ENCODE peak calls at places on chromosomes 2 and 18, in five cellular contexts. R is SK-N-SH, H is pons, F is esophagus squamous epithelium, U is NCI-H1436. Y is an unnamed sample.

GRCh38 chr2:11155326-11156059 is at the start of gene SLC66A3:
- DNase-seq in R (no peak), U (peak), F (no peak), H (no peak), Y (no peak)

GRCh38 chr2:148643421-148643820 is 1.1 kb upstream of the EPC2 start:
- DNase-seq in H (no peak), R (no peak), U (no peak), F (no peak), Y (no peak)

GRCh38 chr2:173240083-173240482 is 114.6 kb upstream of the CDCA7 start:
- DNase-seq in U (no peak), H (no peak), F (no peak), R (no peak), Y (no peak)

GRCh38 chr2:174776223-174776622 is 12.0 kb upstream of the CHRNA1 start:
- DNase-seq in R (no peak), U (no peak), F (no peak), H (no peak), Y (no peak)

GRCh38 chr2:47652041-47652713 is 130.8 kb upstream of the MSH6 start:
- DNase-seq in U (no peak), H (no peak), R (no peak), F (no peak), Y (no peak)

GRCh38 chr2:123077101-123077500 is 948.0 kb upstream of the CNTNAP5 start:
- DNase-seq in U (no peak), R (no peak), H (no peak), F (no peak), Y (no peak)

GRCh38 chr2:64477037-64477436 is 23.1 kb downstream of the LGALSL start:
- DNase-seq in R (no peak), H (no peak), U (no peak), F (no peak), Y (no peak)

GRCh38 chr2:120398051-120398960 is 52.4 kb downstream of the INHBB start:
- DNase-seq in H (no peak), F (no peak), R (no peak), U (no peak), Y (no peak)

GRCh38 chr2:3076848-3077735 is 300.5 kb downstream of the EIPR1 start:
- DNase-seq in R (peak), F (no peak), U (no peak), H (peak), Y (peak)

GRCh38 chr2:172465417-172466334 is 38.3 kb downstream of the ITGA6 start:
- DNase-seq in F (no peak), R (peak), U (peak), H (peak), Y (peak)

GRCh38 chr18:3217930-3218647 is 1.7 kb downstream of the MYOM1 start:
- DNase-seq in F (no peak), R (no peak), H (no peak), U (no peak), Y (no peak)

GRCh38 chr2:106551466-106552130 is 64.4 kb downstream of the CD8B2 start:
- DNase-seq in H (no peak), F (no peak), R (no peak), U (no peak), Y (no peak)

GRCh38 chr2:24342110-24342910 is 18.0 kb downstream of the ITSN2 start:
- DNase-seq in F (no peak), U (no peak), R (no peak), H (no peak), Y (no peak)

GRCh38 chr2:43831438-43832294 is 7.0 kb downstream of the ABCG5 start:
- DNase-seq in R (peak), U (no peak), F (no peak), H (no peak), Y (no peak)

GRCh38 chr2:226839960-226840359 is 4.1 kb downstream of the RHBDD1 start:
- DNase-seq in F (no peak), U (no peak), R (no peak), H (no peak), Y (no peak)

GRCh38 chr18:3874593-3874992 is 424.6 kb downstream of the TGIF1 start:
- DNase-seq in F (no peak), R (no peak), H (no peak), U (no peak), Y (peak)

GRCh38 chr2:237475704-237476107 is 11.3 kb upstream of the MLPH start:
- DNase-seq in H (no peak), F (no peak), R (no peak), U (no peak), Y (no peak)

GRCh38 chr2:70535573-70535972 is 18.1 kb downstream of the TGFA start:
- DNase-seq in H (no peak), R (no peak), U (no peak), F (no peak), Y (no peak)

GRCh38 chr18:44781890-44782289 is 101.2 kb downstream of the SETBP1 start:
- DNase-seq in U (no peak), R (no peak), H (no peak), F (no peak), Y (no peak)

GRCh38 chr2:224927671-224928173 is 114.5 kb downstream of the DOCK10 start:
- DNase-seq in H (no peak), U (no peak), R (no peak), F (no peak), Y (no peak)

GRCh38 chr18:6798896-6799295 is 69.4 kb downstream of the ARHGAP28 start:
- DNase-seq in U (no peak), F (no peak), H (no peak), R (no peak), Y (no peak)

GRCh38 chr2:112927745-112928144 is 16.8 kb downstream of the IL37 start:
- DNase-seq in R (no peak), H (no peak), F (no peak), U (no peak), Y (no peak)

GRCh38 chr2:58826795-58827194 is 585.7 kb upstream of the FANCL start:
- DNase-seq in H (no peak), U (no peak), F (no peak), R (no peak), Y (no peak)

GRCh38 chr2:71612581-71613520 is 159.5 kb downstream of the DYSF start:
- DNase-seq in U (no peak), H (no peak), F (no peak), R (peak), Y (no peak)

GRCh38 chr2:204343685-204344084 is 201.6 kb upstream of the PARD3B start:
- DNase-seq in U (no peak), R (no peak), H (no peak), F (no peak), Y (no peak)

GRCh38 chr2:237075749-237076599 is 9.7 kb upstream of the COPS8 start:
- DNase-seq in R (no peak), U (no peak), H (no peak), F (no peak), Y (no peak)

GRCh38 chr2:148720501-148720998 is 76.0 kb downstream of the EPC2 start:
- DNase-seq in H (peak), F (no peak), R (peak), U (peak), Y (peak)

GRCh38 chr2:45510701-45511420 is 100.2 kb downstream of the SRBD1 start:
- DNase-seq in F (no peak), R (no peak), H (no peak), U (no peak), Y (no peak)

GRCh38 chr2:46849080-46849715 is 66.4 kb downstream of the MCFD2 start:
- DNase-seq in F (no peak), U (no peak), R (no peak), H (no peak), Y (no peak)

GRCh38 chr2:11094021-11094810 is 61.1 kb upstream of the SLC66A3 start:
- DNase-seq in H (no peak), U (no peak), R (no peak), F (no peak), Y (no peak)

GRCh38 chr2:167962436-167963226 is 284.8 kb downstream of the STK39 start:
- DNase-seq in H (no peak), F (no peak), U (no peak), R (no peak), Y (no peak)

GRCh38 chr2:179031731-179032408 is 18.1 kb downstream of the CCDC141 start:
- DNase-seq in U (no peak), F (no peak), R (no peak), H (no peak), Y (no peak)

GRCh38 chr2:12863937-12864336 is 147.2 kb downstream of the TRIB2 start:
- DNase-seq in R (no peak), H (no peak), U (no peak), F (no peak), Y (no peak)

GRCh38 chr2:23925702-23926288 is 1.1 kb downstream of the ATAD2B start:
- DNase-seq in F (peak), H (peak), R (no peak), U (no peak), Y (peak)

GRCh38 chr2:100247256-100248043 is 74.9 kb downstream of the LONRF2 start:
- DNase-seq in U (no peak), H (no peak), R (no peak), F (no peak), Y (no peak)

GRCh38 chr2:231015462-231015861 is 19.5 kb downstream of the SPATA3 start:
- DNase-seq in H (peak), F (no peak), U (no peak), R (no peak), Y (peak)

GRCh38 chr2:34229998-34230397 is 630.9 kb upstream of the FAM98A start:
- DNase-seq in H (no peak), F (no peak), U (no peak), R (no peak), Y (peak)

GRCh38 chr2:219571311-219572236 is at the start of gene OBSL1:
- DNase-seq in U (peak), R (peak), H (peak), F (no peak), Y (peak)